ENCODE peak calls at places on chromosomes 3 and 15, in eight cellular contexts. M, K, J, D, F, H, W and Z are unnamed samples.

GRCh38 chr3:47381317-47382157 is 716 bp downstream of the PTPN23 start:
- DNase-seq in M (peak; percentile 85), K (peak; percentile 84), J (peak; percentile 93), D (peak; percentile 92), F (peak; percentile 75), H (peak; percentile 89), W (peak; percentile 87), Z (peak; percentile 94)

GRCh38 chr15:32675474-32675873 is 34.0 kb downstream of the SCG5 start:
- DNase-seq in M (no peak), K (no peak), J (no peak), D (no peak), F (no peak), H (no peak), W (no peak), Z (no peak)

GRCh38 chr3:32118215-32118614 is 11.8 kb downstream of the GPD1L start:
- DNase-seq in M (no peak), K (no peak), J (no peak), D (no peak), F (no peak), H (no peak), W (no peak), Z (no peak)

GRCh38 chr15:38991126-38991525 is 426.5 kb upstream of the RASGRP1 start:
- DNase-seq in M (no peak), K (no peak), J (peak; percentile 74), D (no peak), F (no peak), H (no peak), W (no peak), Z (no peak)

GRCh38 chr3:194573680-194574437 is 59.4 kb downstream of the TMEM44 start:
- DNase-seq in M (no peak), K (peak; percentile 53), J (peak; percentile 70), D (no peak), F (no peak), H (no peak), W (peak; percentile 68), Z (no peak)

GRCh38 chr15:70194266-70194665 is 96.5 kb upstream of the TLE3 start:
- DNase-seq in M (no peak), K (no peak), J (no peak), D (no peak), F (no peak), H (no peak), W (no peak), Z (no peak)

GRCh38 chr3:105284876-105285275 is 81.8 kb upstream of the ALCAM start:
- DNase-seq in M (no peak), K (no peak), J (no peak), D (no peak), F (no peak), H (no peak), W (no peak), Z (no peak)

GRCh38 chr3:41900265-41900664 is 61.6 kb downstream of the ULK4 start:
- DNase-seq in M (no peak), K (no peak), J (no peak), D (no peak), F (no peak), H (no peak), W (no peak), Z (no peak)

GRCh38 chr15:76752549-76752948 is 152.6 kb downstream of the SCAPER start:
- DNase-seq in M (no peak), K (no peak), J (no peak), D (no peak), F (no peak), H (no peak), W (no peak), Z (no peak)

GRCh38 chr3:51306093-51306492 is 79.0 kb upstream of the MANF start:
- DNase-seq in M (no peak), K (no peak), J (no peak), D (no peak), F (no peak), H (no peak), W (no peak), Z (no peak)

GRCh38 chr3:170426240-170426797 is 7.7 kb downstream of the CLDN11 start:
- DNase-seq in M (no peak), K (no peak), J (no peak), D (no peak), F (no peak), H (no peak), W (no peak), Z (no peak)

GRCh38 chr3:151871639-151872468 is 1.6 kb upstream of the SUCNR1 start:
- DNase-seq in M (no peak), K (peak; percentile 14), J (no peak), D (no peak), F (no peak), H (no peak), W (no peak), Z (no peak)

GRCh38 chr15:81196576-81197254 is at the start of gene IL16:
- DNase-seq in M (no peak), K (no peak), J (no peak), D (no peak), F (no peak), H (no peak), W (no peak), Z (no peak)

GRCh38 chr3:142029052-142029642 is 120.2 kb downstream of the TFDP2 start:
- DNase-seq in M (no peak), K (no peak), J (no peak), D (no peak), F (no peak), H (no peak), W (no peak), Z (no peak)

GRCh38 chr3:127483902-127484591 is 106.5 kb downstream of the TPRA1 start:
- DNase-seq in M (no peak), K (peak; percentile 3), J (no peak), D (peak; percentile 46), F (no peak), H (no peak), W (peak; percentile 9), Z (no peak)

GRCh38 chr3:120678331-120678845 is 3.7 kb downstream of the HGD start:
- DNase-seq in M (no peak), K (peak; percentile 28), J (peak; percentile 51), D (no peak), F (peak; percentile 26), H (no peak), W (no peak), Z (peak; percentile 49)

GRCh38 chr15:92715753-92716152 is 60.2 kb upstream of the FAM174B start:
- DNase-seq in M (no peak), K (peak; percentile 15), J (peak; percentile 34), D (no peak), F (no peak), H (no peak), W (no peak), Z (no peak)

GRCh38 chr3:58074126-58074715 is 66.0 kb downstream of the FLNB start:
- DNase-seq in M (no peak), K (no peak), J (no peak), D (no peak), F (no peak), H (no peak), W (no peak), Z (no peak)

GRCh38 chr3:82790307-82791097 is 1029.1 kb upstream of the GBE1 start:
- DNase-seq in M (no peak), K (no peak), J (no peak), D (no peak), F (no peak), H (no peak), W (no peak), Z (no peak)

GRCh38 chr3:62041681-62042080 is 331.7 kb downstream of the FEZF2 start:
- DNase-seq in M (no peak), K (no peak), J (no peak), D (no peak), F (no peak), H (no peak), W (no peak), Z (no peak)

DNA sequence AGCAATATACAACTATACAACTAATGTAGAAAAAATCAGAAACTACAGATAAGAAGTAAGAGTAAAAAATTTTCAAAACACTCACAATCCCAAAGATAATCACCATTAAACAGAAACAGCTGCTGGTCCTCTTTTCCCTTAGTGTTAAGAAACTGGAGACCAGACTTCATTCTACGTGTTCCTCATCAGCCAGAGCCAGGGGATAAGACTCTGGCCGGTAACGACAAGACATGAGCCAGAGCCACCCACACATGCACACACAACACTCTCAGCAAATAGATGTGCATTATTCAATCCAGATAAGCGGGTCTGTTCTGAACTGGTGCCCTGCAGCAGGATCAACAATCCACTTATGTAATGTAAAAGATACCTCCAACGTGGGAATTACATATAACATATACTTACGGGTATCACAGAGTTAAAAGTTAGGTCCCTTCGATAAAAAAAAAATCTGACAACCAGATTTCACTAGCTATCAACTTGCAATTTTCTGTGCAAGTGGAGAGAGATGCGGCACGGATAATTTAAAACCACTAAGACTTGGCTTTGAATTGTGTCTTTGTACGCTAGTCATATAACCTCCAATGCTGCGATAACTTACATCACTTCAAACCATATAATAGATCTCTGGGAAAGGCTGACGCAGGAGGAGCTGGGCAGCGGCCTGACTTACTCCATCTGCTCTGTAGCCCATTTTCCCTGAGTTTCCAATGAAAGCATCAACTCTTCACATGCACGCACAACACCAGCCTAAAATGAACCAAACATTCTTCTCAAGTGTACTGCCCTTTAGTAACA is 17.8 kb downstream of the PRICKLE2 start:
- DNase-seq in M (peak; percentile 59), K (peak; percentile 58), J (no peak), D (no peak), F (no peak), H (no peak), W (no peak), Z (no peak)
- H3K4me1 ChIP-seq in M (peaks cover 16% of the 10 kb centered on the region), K (peaks cover 3% of the 10 kb centered on the region), J (no peaks in the 10 kb centered on the region), D (peaks cover 14% of the 10 kb centered on the region), F (peaks cover 24% of the 10 kb centered on the region), H (peaks cover 37% of the 10 kb centered on the region), W (no peaks in the 10 kb centered on the region), Z (peaks cover 8% of the 10 kb centered on the region)

GRCh38 chr3:154040283-154040682 is 80.9 kb upstream of the ARHGEF26 start:
- DNase-seq in M (no peak), K (no peak), J (no peak), D (no peak), F (no peak), H (no peak), W (no peak), Z (no peak)
- TF ChIP-seq CTCF in M (no peak), K (no peak), J (peak; percentile 30), D (peak; percentile 40), F (no peak), H (peak; percentile 31), W (peak; percentile 28), Z (peak; percentile 15)

DNA sequence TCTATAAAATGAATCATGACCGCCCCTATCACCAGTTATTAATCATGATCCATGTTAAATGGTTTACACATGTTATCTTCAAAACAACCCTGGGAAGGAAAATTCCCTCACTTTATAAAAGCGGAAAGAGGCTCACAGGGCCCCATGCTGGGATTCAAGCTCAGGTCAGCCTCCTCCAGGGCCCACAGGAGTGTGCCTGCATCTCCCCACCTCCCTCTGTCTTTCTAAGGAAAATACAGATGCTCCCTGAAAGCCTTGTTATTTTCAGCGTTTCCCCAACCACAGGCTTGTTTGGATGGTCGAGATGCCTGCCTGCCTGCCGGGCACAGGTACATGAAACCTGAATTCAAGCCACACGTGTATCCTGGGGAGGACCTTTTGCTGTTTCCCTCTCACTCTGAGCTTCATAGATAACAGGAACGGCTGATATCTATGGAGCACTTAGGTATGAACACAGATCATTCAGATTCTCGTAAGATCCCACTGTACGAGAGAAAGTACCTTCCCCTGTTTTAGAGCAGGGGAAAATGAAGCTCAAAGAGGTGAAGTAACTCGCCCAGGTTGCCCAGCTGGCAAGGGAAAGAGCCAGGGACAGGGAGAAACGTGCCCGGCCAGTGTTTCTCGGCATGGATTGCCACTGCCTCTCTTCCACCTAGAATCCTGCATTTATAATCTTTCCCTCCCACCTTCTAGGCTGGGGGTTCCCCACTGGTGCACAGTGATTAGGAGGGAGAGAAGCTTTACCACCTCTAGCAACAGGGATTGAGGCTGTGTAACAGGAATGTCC is 39.2 kb downstream of the EHD4 start:
- DNase-seq in M (no peak), K (no peak), J (peak; percentile 27), D (peak; percentile 21), F (no peak), H (no peak), W (peak; percentile 23), Z (no peak)
- H3K4me1 ChIP-seq in M (no peaks in the 10 kb centered on the region), K (peaks cover 86% of the 10 kb centered on the region), J (peaks cover 18% of the 10 kb centered on the region), D (peaks cover 87% of the 10 kb centered on the region), F (peaks cover 49% of the 10 kb centered on the region), H (peaks cover 98% of the 10 kb centered on the region), W (peaks cover 10% of the 10 kb centered on the region), Z (peaks cover 47% of the 10 kb centered on the region)

GRCh38 chr15:63409179-63409578 is 27.5 kb upstream of the CA12 start:
- DNase-seq in M (no peak), K (no peak), J (no peak), D (no peak), F (no peak), H (no peak), W (no peak), Z (no peak)
- TF ChIP-seq CTCF in M (no peak), K (no peak), J (no peak), D (no peak), F (no peak), H (no peak), W (no peak), Z (no peak)